ENCODE peak calls at places on chromosome 10, in eight cellular contexts. S is esophagus squamous epithelium; G is colonic mucosa; Y is stomach; C is upper lobe of left lung; F is heart right ventricle; M is thoracic aorta; A is CD8-positive, alpha-beta T cell. W is an unnamed sample.

GRCh38 chr10:117934477-117934876 is 112.3 kb downstream of the RAB11FIP2 start:
- DNase-seq in S (no peak), G (no peak), Y (no peak), C (no peak), F (no peak), M (no peak), A (no peak), W (no peak)

GRCh38 chr10:13784067-13784466 is 197.3 kb downstream of the PRPF18 start:
- DNase-seq in S (no peak), G (no peak), Y (no peak), C (no peak), F (no peak), M (no peak), A (no peak), W (peak)

GRCh38 chr10:111756541-111757061 is 427.0 kb downstream of the GPAM start:
- DNase-seq in S (no peak), G (peak), Y (no peak), C (no peak), F (peak), M (no peak), A (no peak), W (peak)

GRCh38 chr10:130751106-130751840 is 560.2 kb downstream of the TCERG1L start:
- DNase-seq in S (no peak), G (no peak), Y (peak), C (no peak), F (no peak), M (no peak), A (no peak), W (no peak)

GRCh38 chr10:74518076-74518475 is 308.3 kb upstream of the KAT6B start:
- DNase-seq in S (no peak), G (no peak), Y (no peak), C (no peak), F (no peak), M (no peak), A (no peak), W (no peak)

GRCh38 chr10:13490503-13490902 is 38.3 kb downstream of the BEND7 start:
- DNase-seq in S (no peak), G (no peak), Y (no peak), C (no peak), F (no peak), M (no peak), A (no peak), W (no peak)

GRCh38 chr10:126222736-126223511 is 165.4 kb downstream of the ADAM12 start:
- DNase-seq in S (no peak), G (no peak), Y (no peak), C (no peak), F (no peak), M (no peak), A (no peak), W (no peak)

GRCh38 chr10:13729959-13730358 is 143.2 kb downstream of the PRPF18 start:
- DNase-seq in S (no peak), G (no peak), Y (no peak), C (no peak), F (no peak), M (no peak), A (no peak), W (no peak)

GRCh38 chr10:80211786-80212185 is 6.4 kb upstream of the ANXA11 start:
- DNase-seq in S (no peak), G (no peak), Y (no peak), C (no peak), F (no peak), M (no peak), A (no peak), W (no peak)

GRCh38 chr10:67803588-67804394 is 34.2 kb downstream of the DNAJC12 start:
- DNase-seq in S (no peak), G (no peak), Y (no peak), C (no peak), F (no peak), M (no peak), A (no peak), W (no peak)

GRCh38 chr10:83580373-83581012 is 558.8 kb upstream of the GHITM start:
- DNase-seq in S (no peak), G (no peak), Y (no peak), C (no peak), F (no peak), M (no peak), A (no peak), W (no peak)

GRCh38 chr10:45063605-45064231 is 63.0 kb downstream of the ZNF22 start:
- DNase-seq in S (no peak), G (no peak), Y (no peak), C (no peak), F (no peak), M (no peak), A (no peak), W (no peak)

GRCh38 chr10:96417432-96417831 is 58.6 kb upstream of the OPALIN start:
- DNase-seq in S (no peak), G (peak), Y (no peak), C (no peak), F (no peak), M (no peak), A (no peak), W (no peak)

GRCh38 chr10:72013202-72013945 is 49.2 kb downstream of the CHST3 start:
- DNase-seq in S (no peak), G (no peak), Y (peak), C (no peak), F (peak), M (no peak), A (no peak), W (no peak)

GRCh38 chr10:119352042-119352441 is 144.7 kb downstream of the GRK5 start:
- DNase-seq in S (no peak), G (no peak), Y (no peak), C (no peak), F (no peak), M (no peak), A (no peak), W (no peak)
- TF ChIP-seq CTCF in S (no peak), G (no peak), Y (no peak), C (no peak), F (no peak), M (no peak), A (no peak), W (peak)

GRCh38 chr10:102710604-102711003 is 3.6 kb downstream of the ARL3 start:
- DNase-seq in S (no peak), G (no peak), Y (no peak), C (no peak), F (no peak), M (no peak), A (no peak), W (peak)
- H3K4me3 ChIP-seq in S (no peak), G (no peak), Y (no peak), C (no peak), F (no peak), M (no peak), A (no peak), W (no peak)

GRCh38 chr10:5679036-5679435 is 5.6 kb upstream of the TASOR2 start:
- DNase-seq in S (no peak), G (no peak), Y (no peak), C (no peak), F (no peak), M (no peak), A (no peak), W (no peak)

GRCh38 chr10:5681930-5682329 is 2.7 kb upstream of the TASOR2 start:
- DNase-seq in S (no peak), G (no peak), Y (no peak), C (no peak), F (no peak), M (no peak), A (no peak), W (no peak)

GRCh38 chr10:5683065-5683464 is 1.6 kb upstream of the TASOR2 start:
- DNase-seq in S (no peak), G (no peak), Y (no peak), C (no peak), F (no peak), M (no peak), A (no peak), W (no peak)

GRCh38 chr10:5679606-5680005 is 5.0 kb upstream of the TASOR2 start:
- DNase-seq in S (no peak), G (no peak), Y (no peak), C (no peak), F (no peak), M (no peak), A (no peak), W (no peak)

GRCh38 chr10:5678397-5678983 is 6.1 kb upstream of the TASOR2 start:
- DNase-seq in S (no peak), G (no peak), Y (no peak), C (no peak), F (no peak), M (no peak), A (no peak), W (no peak)
- TF ChIP-seq CTCF in S (no peak), G (no peak), Y (no peak), C (no peak), F (no peak), M (no peak), A (no peak), W (no peak)

GRCh38 chr10:11822809-11823121 is 391 bp upstream of the PROSER2 start:
- DNase-seq in S (no peak), G (no peak), Y (no peak), C (no peak), F (no peak), M (no peak), A (no peak), W (no peak)
- H3K4me3 ChIP-seq in S (peak), G (peak), Y (peak), C (peak), F (peak), M (peak), A (peak), W (peak)

DNA sequence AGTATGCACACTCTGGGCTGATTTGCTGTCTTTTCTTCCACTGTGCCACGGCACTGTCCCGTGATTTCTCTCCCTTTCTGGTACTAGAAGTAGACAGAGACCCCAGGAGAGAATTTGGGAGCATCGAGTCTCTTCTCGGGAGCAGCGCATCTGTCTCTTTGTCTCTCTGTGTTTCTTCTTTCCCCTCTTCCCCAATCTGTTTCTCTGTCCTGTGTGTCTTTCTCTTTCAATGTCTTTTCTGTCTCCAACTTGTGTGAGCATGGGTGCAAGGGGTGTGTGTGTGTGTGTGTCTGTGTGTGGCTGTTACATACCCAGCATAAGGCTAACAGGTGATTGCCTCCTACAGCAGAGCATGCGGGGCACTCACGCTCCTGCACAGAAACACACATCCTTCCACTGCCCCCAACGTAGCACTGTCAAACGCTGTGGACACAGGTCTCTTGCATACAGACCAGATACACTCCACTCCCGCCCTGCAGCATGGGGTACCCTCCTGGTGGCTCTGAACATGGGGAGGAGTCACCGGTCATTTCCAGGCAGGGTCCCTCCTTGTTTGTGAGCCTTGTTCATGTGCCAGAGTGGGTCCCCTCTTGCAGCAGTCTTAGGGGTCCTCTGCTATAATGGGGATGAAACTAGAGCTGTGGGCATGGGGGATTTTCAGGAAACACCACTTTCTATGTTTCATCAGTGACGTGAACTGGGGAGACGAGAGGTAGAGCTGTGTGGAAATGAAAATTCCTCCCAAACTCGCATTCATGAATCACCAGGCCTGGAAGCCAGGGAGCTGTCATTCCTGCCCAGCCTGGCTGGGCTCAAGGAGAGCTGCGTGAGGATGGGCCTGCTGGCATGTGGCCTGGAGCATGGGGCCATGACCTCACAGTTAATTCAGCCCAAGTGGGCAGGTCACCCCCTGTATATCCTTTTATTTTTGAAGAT is 955 bp downstream of the ADAMTS14 start:
- DNase-seq in S (no peak), G (no peak), Y (no peak), C (no peak), F (peak), M (no peak), A (no peak), W (no peak)
- TF ChIP-seq CTCF in S (no peak), G (no peak), Y (no peak), C (no peak), F (no peak), M (no peak), A (no peak), W (no peak)

DNA sequence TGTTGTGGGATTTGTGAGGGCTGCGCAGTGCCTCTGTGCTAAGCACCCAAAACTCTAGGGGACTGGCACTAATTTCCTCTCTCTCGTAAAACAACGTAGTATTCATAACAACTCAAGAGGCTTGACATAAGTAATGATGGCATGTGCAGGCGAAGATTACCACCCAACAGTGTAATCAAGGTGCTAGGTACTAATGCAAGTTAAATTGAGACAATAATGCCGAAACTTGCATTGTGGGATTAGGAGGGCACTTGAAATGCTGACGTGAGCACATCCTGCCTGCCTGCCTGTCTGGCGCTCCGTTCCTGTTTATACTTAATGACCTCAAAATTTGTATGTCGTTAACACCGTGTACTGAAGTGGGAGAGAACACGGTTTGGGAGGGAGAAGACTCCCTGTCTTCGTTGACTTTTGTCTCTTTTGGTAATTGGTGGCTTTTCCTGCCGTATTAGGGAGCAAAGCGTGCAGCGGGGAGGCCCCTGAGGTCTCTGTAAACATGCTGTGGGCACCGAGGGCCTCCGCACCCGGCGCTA is 139.0 kb downstream of the MGMT start:
- DNase-seq in S (peak), G (no peak), Y (no peak), C (no peak), F (no peak), M (no peak), A (no peak), W (peak)
- H3K4me3 ChIP-seq in S (no peak), G (no peak), Y (no peak), C (peak), F (no peak), M (no peak), A (no peak), W (peak)

DNA sequence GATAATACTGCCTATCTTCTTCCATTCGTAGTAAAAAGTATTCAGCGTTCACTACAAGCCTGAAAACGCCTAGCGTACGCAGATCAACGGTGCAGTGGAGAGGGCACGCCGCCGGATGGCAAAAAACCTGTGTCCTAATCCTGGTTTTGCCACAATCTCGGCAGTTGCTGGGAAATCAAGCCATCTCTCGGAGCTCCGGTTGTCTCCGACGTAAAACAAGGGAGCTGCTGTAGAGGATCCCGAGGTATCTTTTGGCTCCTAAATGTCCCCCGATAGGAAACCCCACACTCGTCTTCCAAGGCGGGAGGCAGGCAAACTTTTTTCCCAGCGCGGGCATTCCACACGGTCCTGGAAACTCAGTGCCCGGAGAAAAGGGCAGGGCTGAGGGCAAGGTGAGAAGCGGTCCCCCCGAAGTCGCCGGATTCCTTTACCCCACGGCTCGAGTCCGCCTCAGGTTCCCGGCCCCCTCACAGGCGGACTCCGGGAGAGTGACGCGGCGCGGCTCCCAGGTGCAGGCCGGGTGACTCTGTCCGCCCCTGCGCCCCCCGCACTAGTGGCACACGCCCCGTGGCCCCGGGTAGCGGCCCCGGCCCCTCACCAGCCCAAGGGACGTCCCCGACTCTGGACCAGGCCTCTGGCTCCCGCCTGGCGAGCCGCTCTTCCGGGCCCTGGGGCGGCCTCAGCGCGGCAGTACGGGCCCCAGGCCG is 649 bp downstream of the IDE start:
- DNase-seq in S (no peak), G (peak), Y (peak), C (no peak), F (peak), M (no peak), A (peak), W (no peak)
- TF ChIP-seq CTCF in S (no peak), G (no peak), Y (no peak), C (peak), F (no peak), M (peak), A (peak), W (peak)

GRCh38 chr10:77661100-77661499 is 23.5 kb upstream of the KCNMA1 start:
- DNase-seq in S (no peak), G (no peak), Y (no peak), C (no peak), F (no peak), M (no peak), A (no peak), W (no peak)
- H3K4me3 ChIP-seq in S (no peak), G (no peak), Y (no peak), C (no peak), F (no peak), M (no peak), A (no peak), W (no peak)

GRCh38 chr10:87816163-87816841 is 1.7 kb downstream of the ATAD1 start:
- DNase-seq in S (no peak), G (no peak), Y (no peak), C (no peak), F (no peak), M (no peak), A (no peak), W (no peak)
- TF ChIP-seq CTCF in S (no peak), G (no peak), Y (no peak), C (no peak), F (no peak), M (no peak), A (no peak), W (peak)

GRCh38 chr10:124523301-124523871 is 61.8 kb downstream of the LHPP start:
- DNase-seq in S (no peak), G (no peak), Y (no peak), C (peak), F (peak), M (no peak), A (no peak), W (no peak)
- H3K4me3 ChIP-seq in S (no peak), G (no peak), Y (peak), C (peak), F (peak), M (peak), A (no peak), W (no peak)

W was measured in GM12864.